ENCODE peak calls at places on chromosomes 13 and 19, in seven cellular contexts. X is ovary; K is CD8-positive, alpha-beta memory T cell; P is adrenal gland; L is fibroblast of mammary gland; A is AG04449; H is ascending aorta. T is an unnamed sample.

GRCh38 chr19:18144906-18145305 is 8.1 kb upstream of the PIK3R2 start:
- DNase-seq in X (no peak), K (no peak), P (no peak), L (no peak), A (no peak), H (no peak), T (no peak)

GRCh38 chr19:2291185-2291751 is 9.3 kb upstream of the PEAK3 start:
- DNase-seq in X (no peak), K (no peak), P (no peak), L (no peak), A (no peak), H (no peak), T (no peak)

GRCh38 chr19:35120492-35120891 is 4.9 kb downstream of the FXYD3 start:
- DNase-seq in X (no peak), K (no peak), P (no peak), L (peak; percentile 96), A (peak; percentile 36), H (no peak), T (no peak)

GRCh38 chr13:20391597-20392452 is 133.8 kb downstream of the CRYL1 start:
- DNase-seq in X (no peak), K (no peak), P (no peak), L (no peak), A (no peak), H (no peak), T (no peak)

GRCh38 chr19:7397687-7398086 is 49.0 kb downstream of the ARHGEF18 start:
- DNase-seq in X (no peak), K (no peak), P (no peak), L (peak; percentile 69), A (peak; percentile 75), H (no peak), T (no peak)

GRCh38 chr19:954672-955494 is 29.0 kb downstream of the ARID3A start:
- DNase-seq in X (no peak), K (no peak), P (no peak), L (no peak), A (no peak), H (no peak), T (peak; percentile 71)

GRCh38 chr19:41863209-41863931 is 3.3 kb downstream of the RPS19 start:
- DNase-seq in X (no peak), K (no peak), P (no peak), L (no peak), A (no peak), H (no peak), T (no peak)

GRCh38 chr13:94178625-94179244 is 300.7 kb downstream of the DCT start:
- DNase-seq in X (no peak), K (no peak), P (no peak), L (no peak), A (no peak), H (no peak), T (no peak)

GRCh38 chr19:56377105-56377924 is 16.0 kb downstream of the ZNF582 start:
- DNase-seq in X (no peak), K (no peak), P (no peak), L (no peak), A (no peak), H (no peak), T (no peak)

GRCh38 chr13:30787747-30788535 is 52.6 kb downstream of the ALOX5AP start:
- DNase-seq in X (no peak), K (no peak), P (no peak), L (peak; percentile 67), A (no peak), H (no peak), T (no peak)

GRCh38 chr13:111051656-111052232 is 63.4 kb upstream of the ARHGEF7 start:
- DNase-seq in X (no peak), K (no peak), P (no peak), L (no peak), A (no peak), H (no peak), T (no peak)

GRCh38 chr19:4730740-4731171 is 7.1 kb upstream of the DPP9 start:
- DNase-seq in X (no peak), K (peak; percentile 79), P (peak; percentile 60), L (no peak), A (no peak), H (no peak), T (no peak)

GRCh38 chr19:4077800-4078683 is 11.3 kb upstream of the ZBTB7A start:
- DNase-seq in X (peak; percentile 80), K (peak; percentile 66), P (peak; percentile 77), L (no peak), A (no peak), H (no peak), T (no peak)

GRCh38 chr13:54637377-54637776 is 1608.8 kb downstream of the OLFM4 start:
- DNase-seq in X (no peak), K (no peak), P (no peak), L (no peak), A (no peak), H (no peak), T (no peak)

GRCh38 chr19:39157275-39157996 is 31.9 kb downstream of the PAK4 start:
- DNase-seq in X (no peak), K (no peak), P (no peak), L (peak; percentile 21), A (no peak), H (no peak), T (no peak)

GRCh38 chr13:58882556-58882955 is 1251.0 kb downstream of the PCDH17 start:
- DNase-seq in X (no peak), K (no peak), P (no peak), L (no peak), A (no peak), H (no peak), T (no peak)

GRCh38 chr19:44847144-44848035 is 1.3 kb downstream of the NECTIN2 start:
- DNase-seq in X (peak; percentile 83), K (no peak), P (peak; percentile 86), L (peak; percentile 36), A (no peak), H (peak; percentile 51), T (no peak)

GRCh38 chr19:44848805-44849457 is 2.8 kb downstream of the NECTIN2 start:
- DNase-seq in X (peak; percentile 72), K (no peak), P (peak; percentile 61), L (no peak), A (no peak), H (no peak), T (no peak)

GRCh38 chr19:44846455-44847143 is 502 bp downstream of the NECTIN2 start:
- DNase-seq in X (peak; percentile 78), K (no peak), P (peak; percentile 77), L (no peak), A (no peak), H (no peak), T (no peak)

GRCh38 chr19:44845612-44846454 is at the start of gene NECTIN2:
- DNase-seq in X (peak; percentile 100), K (peak; percentile 71), P (peak; percentile 100), L (peak; percentile 98), A (peak; percentile 88), H (peak; percentile 97), T (peak; percentile 60)

DNA sequence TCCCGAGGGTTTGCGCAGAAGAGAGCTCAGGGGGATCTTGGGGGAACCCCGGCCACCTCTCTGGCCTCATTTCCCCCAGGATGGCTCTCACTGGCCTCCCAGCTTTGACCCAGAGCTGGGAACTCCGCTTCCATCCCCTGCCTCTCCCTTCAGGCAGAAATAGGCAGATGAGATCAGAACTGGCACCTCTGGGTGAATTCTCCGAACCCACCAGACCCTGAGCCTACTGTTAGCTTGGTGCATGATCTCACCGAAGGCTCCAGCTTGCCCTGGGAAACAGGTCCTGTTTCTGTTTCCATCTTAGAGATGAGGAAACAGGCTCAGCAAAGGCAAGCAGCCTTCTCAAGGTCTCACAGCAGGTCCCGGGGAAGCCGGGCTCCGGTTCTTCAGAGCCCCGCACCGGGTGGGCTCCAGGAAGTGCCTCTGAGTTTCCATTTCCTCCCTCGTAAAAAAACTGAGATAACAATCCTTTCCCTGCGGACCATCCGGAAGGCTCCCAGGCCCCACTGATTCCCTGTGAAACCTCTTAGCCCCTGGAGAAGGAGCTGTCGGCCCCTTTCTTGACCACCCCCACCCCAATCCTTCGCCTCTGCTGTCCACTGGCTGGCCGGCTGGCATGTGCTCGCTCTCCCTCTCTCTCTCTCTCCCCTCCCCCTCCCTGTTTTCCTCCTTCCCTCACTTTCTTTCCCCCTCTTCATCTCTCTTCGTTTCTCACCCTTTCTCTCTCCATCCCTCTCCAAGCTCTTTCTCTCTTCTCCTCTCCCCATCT is 2.1 kb downstream of the NECTIN2 start:
- DNase-seq in X (peak; percentile 62), K (no peak), P (peak; percentile 61), L (peak; percentile 54), A (no peak), H (no peak), T (no peak)
- H3K4me3 ChIP-seq in X (peak overlapping the region; percentile 100), K (no peak overlapping the region), P (peak overlapping the region; percentile 74), L (peak overlapping the region; percentile 94), A (peak overlapping the region; percentile 89), H (peak overlapping the region; percentile 99), T (no peak overlapping the region)

DNA sequence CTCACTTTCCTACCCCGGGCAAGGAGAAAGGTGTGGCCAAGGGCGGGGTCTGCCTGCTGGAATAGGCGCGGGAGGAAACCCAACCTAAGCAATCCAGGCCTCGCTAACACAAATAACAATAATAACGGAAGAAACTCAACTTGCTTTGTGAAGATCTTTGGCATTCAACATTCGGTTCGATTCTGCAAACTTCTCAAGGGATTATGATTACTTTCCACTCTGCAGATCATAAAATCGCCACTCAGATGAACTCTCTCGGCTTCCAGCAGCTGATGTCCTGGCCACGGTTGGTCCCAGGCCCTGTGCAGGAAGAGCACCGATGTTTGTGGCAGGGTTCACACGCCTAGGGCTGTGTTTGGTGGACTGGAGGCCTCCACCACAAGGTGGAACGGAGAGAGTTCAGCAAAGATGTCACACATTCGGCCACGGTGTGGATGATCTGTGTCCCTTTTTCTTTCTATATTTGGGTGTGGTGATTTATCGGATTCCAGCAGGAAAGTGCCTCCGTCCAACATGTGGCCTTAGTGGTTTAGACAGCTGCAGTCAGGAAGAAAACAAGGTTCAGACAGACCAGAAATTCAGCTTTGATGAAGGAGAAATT is 420 bp upstream of the SHISA2 start:
- DNase-seq in X (no peak), K (no peak), P (no peak), L (no peak), A (no peak), H (no peak), T (no peak)
- H3K4me3 ChIP-seq in X (no peak overlapping the region), K (no peak overlapping the region), P (no peak overlapping the region), L (no peak overlapping the region), A (peak overlapping the region; percentile 58), H (peak overlapping the region; percentile 51), T (no peak overlapping the region)

DNA sequence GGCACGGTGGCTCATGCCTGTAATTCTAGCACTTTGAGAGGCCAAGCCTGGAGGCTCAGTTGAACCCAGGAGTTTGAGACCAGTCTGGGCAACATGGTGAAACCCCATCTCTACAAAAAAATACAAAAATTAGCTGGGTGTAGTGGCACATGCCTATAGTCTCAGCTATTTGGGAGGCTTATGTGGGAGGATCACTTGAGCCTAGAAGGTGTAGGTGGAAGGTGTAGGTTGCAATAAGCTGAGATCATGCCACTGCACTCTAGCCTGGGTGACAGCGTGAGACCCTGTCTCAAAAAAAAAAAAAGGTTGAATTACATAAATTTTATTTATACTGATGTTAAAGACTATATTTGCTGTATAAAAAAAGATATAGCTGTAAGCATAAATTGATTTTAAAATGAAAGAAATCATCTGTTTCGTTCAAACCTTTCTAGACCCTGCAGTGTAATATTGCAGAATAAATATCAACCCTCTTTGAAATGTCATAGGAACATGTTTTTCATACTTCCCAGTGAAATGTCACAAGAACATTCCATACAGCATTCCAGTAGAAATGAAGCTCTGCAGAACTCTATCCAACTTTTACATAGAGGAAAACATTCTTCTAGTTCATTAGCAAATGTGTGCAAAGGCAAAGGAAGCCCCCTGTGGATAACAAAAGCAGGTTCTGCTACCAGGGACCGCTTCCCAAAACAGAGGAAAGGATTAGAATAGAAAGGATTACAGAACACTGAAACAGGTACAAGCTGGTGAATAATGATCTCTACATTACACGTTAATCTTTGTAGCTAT is 76.0 kb downstream of the CAB39L start:
- DNase-seq in X (no peak), K (no peak), P (no peak), L (no peak), A (no peak), H (no peak), T (no peak)
- H3K4me3 ChIP-seq in X (no peak overlapping the region), K (no peak overlapping the region), P (no peak overlapping the region), L (no peak overlapping the region), A (no peak overlapping the region), H (no peak overlapping the region), T (no peak overlapping the region)

GRCh38 chr19:16033721-16034120 is 42.6 kb upstream of the TPM4 start:
- DNase-seq in X (no peak), K (no peak), P (no peak), L (no peak), A (no peak), H (no peak), T (no peak)
- H3K4me3 ChIP-seq in X (no peak overlapping the region), K (no peak overlapping the region), P (no peak overlapping the region), L (no peak overlapping the region), A (no peak overlapping the region), H (no peak overlapping the region), T (no peak overlapping the region)

T was measured in GM12864.